ENCODE peak calls at places on chromosomes 16 and 17, in four cellular contexts. O is Karpas-422, B is DND-41, K is cardiac muscle cell. D is an unnamed sample.

GRCh38 chr16:58098207-58099096 is 30.7 kb downstream of the CFAP20 start:
- DNase-seq in O (no peak), B (no peak), K (no peak), D (peak; percentile 65)

GRCh38 chr17:17315142-17315821 is 12.1 kb downstream of the NT5M start:
- DNase-seq in O (no peak), B (no peak), K (no peak), D (peak; percentile 28)

GRCh38 chr16:72789465-72789864 is 258.5 kb downstream of the ZFHX3 start:
- DNase-seq in O (no peak), B (no peak), K (no peak), D (no peak)

GRCh38 chr17:40112718-40113109 is 9.1 kb upstream of the MSL1 start:
- DNase-seq in O (no peak), B (no peak), K (no peak), D (no peak)

GRCh38 chr16:73024571-73025105 is 23.3 kb downstream of the ZFHX3 start:
- DNase-seq in O (no peak), B (no peak), K (no peak), D (no peak)

GRCh38 chr17:80950466-80951120 is 41.0 kb upstream of the CHMP6 start:
- DNase-seq in O (no peak), B (no peak), K (no peak), D (no peak)

GRCh38 chr16:49734330-49734729 is 121.6 kb downstream of the ZNF423 start:
- DNase-seq in O (no peak), B (no peak), K (no peak), D (no peak)

GRCh38 chr17:75927286-75927922 is 13.4 kb downstream of the FBF1 start:
- DNase-seq in O (peak; percentile 69), B (no peak), K (peak; percentile 57), D (peak; percentile 92)

GRCh38 chr16:82197540-82198240 is 27.7 kb upstream of the MPHOSPH6 start:
- DNase-seq in O (no peak), B (no peak), K (no peak), D (no peak)

GRCh38 chr17:32882734-32883133 is 5.8 kb upstream of the MYO1D start:
- DNase-seq in O (no peak), B (no peak), K (no peak), D (no peak)

GRCh38 chr16:58459344-58460218 is 40.4 kb upstream of the NDRG4 start:
- DNase-seq in O (no peak), B (no peak), K (no peak), D (no peak)

GRCh38 chr16:81004646-81005353 is 1.9 kb downstream of the CMC2 start:
- DNase-seq in O (peak; percentile 89), B (peak; percentile 37), K (peak; percentile 67), D (no peak)

GRCh38 chr17:72104863-72105234 is 16.0 kb upstream of the SOX9 start:
- DNase-seq in O (no peak), B (no peak), K (no peak), D (no peak)

GRCh38 chr17:72297326-72298115 is 176.7 kb downstream of the SOX9 start:
- DNase-seq in O (no peak), B (no peak), K (no peak), D (no peak)

GRCh38 chr16:84730406-84731106 is 30.8 kb downstream of the USP10 start:
- DNase-seq in O (peak; percentile 81), B (peak; percentile 47), K (peak; percentile 53), D (peak; percentile 43)

GRCh38 chr16:58039829-58040495 is 14.4 kb downstream of the MMP15 start:
- DNase-seq in O (no peak), B (no peak), K (no peak), D (peak; percentile 40)

GRCh38 chr16:25223964-25224363 is 7.2 kb downstream of the AQP8 start:
- DNase-seq in O (no peak), B (no peak), K (no peak), D (peak; percentile 6)

DNA sequence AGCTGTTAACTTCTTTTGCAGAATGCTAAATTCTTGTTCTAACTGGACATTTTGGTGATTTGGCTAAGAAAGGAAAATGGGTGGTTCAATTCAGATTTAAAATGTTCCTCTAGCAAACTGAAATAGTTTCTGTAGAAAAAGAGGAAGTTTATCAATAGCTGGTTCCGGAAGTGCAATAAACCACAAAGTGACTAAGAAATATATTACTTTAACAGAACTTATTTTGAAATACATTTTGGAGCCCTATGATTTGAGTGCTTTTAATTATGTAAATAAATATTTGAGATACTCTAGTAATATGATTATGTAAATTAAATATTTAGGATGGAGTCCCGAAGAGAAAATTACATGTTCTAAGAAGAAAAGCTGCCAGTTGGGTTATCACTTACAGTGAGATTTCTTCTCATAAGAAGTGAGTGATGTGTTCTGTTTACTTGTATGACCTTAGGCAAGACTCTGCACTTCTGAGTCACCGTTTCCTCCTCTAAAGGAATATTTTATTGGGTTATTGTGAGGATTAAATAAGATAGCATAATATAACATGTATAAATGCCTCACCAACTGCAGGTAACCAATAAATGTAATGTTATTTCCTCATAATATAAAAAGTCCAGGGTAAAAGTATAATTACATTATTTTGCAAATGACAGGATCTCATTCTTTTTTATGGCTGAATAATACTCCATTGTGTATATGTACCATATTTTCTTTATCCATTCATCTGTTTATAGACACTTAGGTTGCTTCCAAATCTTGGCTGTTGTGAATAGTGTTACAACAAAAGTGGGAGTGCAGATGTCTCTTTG is at the start of gene EVI2B:
- DNase-seq in O (peak; percentile 92), B (no peak), K (no peak), D (no peak)
- H3K4me3 ChIP-seq in O (peak within 1 kb of the TSS; percentile 17), B (peak within 1 kb of the TSS; percentile 52), K (no peak within 1 kb of the TSS), D (no peak within 1 kb of the TSS)

DNA sequence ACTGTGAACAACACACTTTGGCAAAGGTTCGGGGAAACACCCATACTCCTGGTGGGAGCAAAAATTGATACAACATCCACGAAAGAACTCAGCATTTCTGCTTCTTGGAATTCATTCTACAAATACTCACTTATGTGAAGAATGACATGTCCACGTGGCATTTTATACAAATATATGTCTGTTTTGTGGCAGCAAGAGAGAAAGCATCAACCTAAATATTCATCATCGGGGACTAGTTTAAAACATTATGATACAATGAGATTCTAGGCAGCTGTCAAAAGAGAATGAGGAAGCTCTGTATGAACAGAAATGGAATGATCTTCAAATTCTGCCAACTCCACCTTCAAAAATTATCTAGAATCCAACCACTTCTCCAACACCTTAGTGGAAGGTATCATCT is 25.7 kb upstream of the ALOX15 start:
- DNase-seq in O (no peak), B (no peak), K (no peak), D (no peak)
- H3K27me3 ChIP-seq in O (no peaks in the 10 kb centered on the region), B (no peaks in the 10 kb centered on the region), K (no peaks in the 10 kb centered on the region), D (no peaks in the 10 kb centered on the region)

DNA sequence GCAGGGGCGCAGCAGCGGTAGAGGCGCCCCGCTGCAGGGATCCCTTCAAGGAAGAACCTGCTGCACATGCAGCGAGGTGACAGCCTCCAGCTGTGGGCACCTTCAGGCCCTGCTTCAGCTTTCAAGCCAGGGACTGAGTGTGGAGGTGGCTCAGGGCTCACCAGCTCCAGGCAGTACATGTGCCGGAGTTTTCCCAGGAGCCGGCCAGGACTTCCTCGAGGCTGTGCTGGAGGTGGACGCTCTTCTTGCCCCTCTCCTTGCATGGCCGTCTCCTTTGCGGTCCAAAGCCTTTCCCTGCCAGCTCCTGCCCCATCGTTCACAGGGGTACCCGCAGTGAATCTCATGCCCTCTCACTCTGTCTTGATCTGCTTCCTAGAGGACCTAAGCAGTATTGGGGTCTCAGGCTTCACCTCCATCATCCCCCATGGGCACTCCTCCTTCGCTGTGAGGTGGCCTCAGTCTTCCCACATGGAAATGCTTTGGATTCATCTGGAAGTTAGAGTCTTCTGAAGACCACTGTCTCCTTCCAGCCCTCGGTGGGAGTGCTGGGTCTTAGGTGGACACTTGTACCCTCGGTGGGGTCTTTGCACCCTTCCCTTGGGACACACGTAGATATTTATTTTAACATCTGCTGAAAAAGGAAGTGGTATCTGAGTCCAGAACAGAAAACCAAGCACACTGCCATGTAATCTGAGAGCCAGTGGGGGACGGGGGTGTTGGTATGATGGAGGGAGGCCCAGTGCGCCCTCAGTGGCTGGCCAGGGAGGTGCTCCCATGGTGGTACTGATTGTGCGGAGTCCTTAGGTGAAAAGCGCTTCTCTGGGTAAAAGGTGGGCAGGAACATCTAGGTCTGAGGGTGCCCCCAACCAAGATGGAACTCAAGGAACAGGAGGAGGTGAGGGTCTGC is 7.0 kb downstream of the XYLT2 start:
- DNase-seq in O (no peak), B (no peak), K (no peak), D (peak; percentile 62)
- H3K36me3 ChIP-seq in O (peaks cover 10% of the 10 kb centered on the region), B (peaks cover 60% of the 10 kb centered on the region), K (peaks cover 34% of the 10 kb centered on the region), D (peaks cover 24% of the 10 kb centered on the region)

GRCh38 chr17:7017827-7018200 is 5.0 kb upstream of the BCL6B start:
- DNase-seq in O (no peak), B (peak; percentile 43), K (no peak), D (no peak)

GRCh38 chr17:7018331-7018964 is 4.4 kb upstream of the BCL6B start:
- DNase-seq in O (no peak), B (no peak), K (no peak), D (no peak)

GRCh38 chr17:7019406-7019805 is 3.4 kb upstream of the BCL6B start:
- DNase-seq in O (no peak), B (no peak), K (no peak), D (peak; percentile 59)

GRCh38 chr17:7020894-7021664 is 1.8 kb upstream of the BCL6B start:
- DNase-seq in O (no peak), B (no peak), K (no peak), D (peak; percentile 37)

GRCh38 chr17:7019839-7020519 is 2.9 kb upstream of the BCL6B start:
- DNase-seq in O (no peak), B (no peak), K (peak; percentile 76), D (peak; percentile 89)
- H3K4me3 ChIP-seq in O (no peak overlapping the region), B (no peak overlapping the region), K (no peak overlapping the region), D (peak overlapping the region; percentile 28)

GRCh38 chr17:61466246-61466645 is 14.0 kb downstream of the TBX4 start:
- DNase-seq in O (no peak), B (no peak), K (no peak), D (no peak)
- H3K27me3 ChIP-seq in O (no peaks in the 10 kb centered on the region), B (peaks cover 30% of the 10 kb centered on the region), K (peaks cover 24% of the 10 kb centered on the region), D (peaks cover 69% of the 10 kb centered on the region)

DNA sequence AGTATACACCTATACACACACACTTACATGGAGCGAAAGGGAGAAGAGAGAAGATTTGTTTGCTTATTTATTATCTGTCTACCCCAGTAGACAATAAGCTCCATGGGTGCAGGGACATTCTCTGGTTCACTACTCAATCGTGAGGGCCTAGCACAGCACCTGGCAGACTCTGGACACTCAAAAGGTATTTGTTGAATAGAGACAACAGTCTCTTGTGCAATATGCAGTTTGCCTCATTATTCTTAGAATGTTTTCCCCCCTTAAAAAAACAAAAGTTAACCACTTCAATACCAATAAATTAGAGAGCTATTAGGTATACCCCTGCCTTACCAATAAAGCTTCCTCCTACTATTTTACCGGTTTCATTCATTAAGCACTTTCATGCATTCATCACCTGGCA is 2.0 kb downstream of the AKAP10 start:
- DNase-seq in O (no peak), B (no peak), K (no peak), D (no peak)
- H3K36me3 ChIP-seq in O (peaks cover 21% of the 10 kb centered on the region), B (peaks cover 39% of the 10 kb centered on the region), K (peaks cover 7% of the 10 kb centered on the region), D (no peaks in the 10 kb centered on the region)

DNA sequence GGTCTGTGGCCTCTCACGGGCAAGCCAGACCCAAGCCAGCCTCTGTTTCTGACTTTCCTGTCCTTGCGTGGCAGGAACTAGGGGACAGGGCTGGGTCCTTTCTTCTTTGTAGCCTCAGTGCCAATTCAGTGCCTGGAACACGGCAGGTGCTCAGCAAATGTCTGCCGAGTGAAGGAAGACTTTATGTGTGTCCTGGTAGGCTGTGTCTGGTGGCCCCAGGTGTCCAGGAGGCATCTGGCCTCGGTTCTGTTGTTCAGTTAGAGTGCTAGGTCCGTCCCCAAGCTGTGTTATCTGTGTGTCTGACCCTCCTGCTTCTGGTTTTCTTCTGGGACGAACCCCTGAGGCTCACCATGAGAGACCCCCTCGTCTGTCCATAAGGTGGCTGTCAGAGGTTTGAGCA is 39.1 kb downstream of the ENGASE start:
- DNase-seq in O (no peak), B (no peak), K (no peak), D (no peak)
- H3K4me3 ChIP-seq in O (no peak overlapping the region), B (no peak overlapping the region), K (no peak overlapping the region), D (no peak overlapping the region)